ENCODE peak calls at places on chromosomes 7 and 10, in seven cellular contexts. P is tibial nerve, B is HepG2, Q is A549, S is suprapubic skin, W is ovary, L is sigmoid colon. A is an unnamed sample.

GRCh38 chr10:60433684-60434083 is 44.0 kb upstream of the ANK3 start:
- DNase-seq in W (no peak), Q (no peak), L (no peak), B (no peak), S (no peak), P (no peak), A (no peak)

GRCh38 chr10:33265621-33266020 is 68.8 kb downstream of the NRP1 start:
- DNase-seq in P (no peak), L (no peak), S (no peak), Q (no peak), W (no peak), B (no peak), A (peak)

GRCh38 chr10:75530337-75530736 is 98.9 kb downstream of the LRMDA start:
- DNase-seq in S (no peak), B (no peak), L (no peak), W (no peak), Q (peak), P (no peak), A (no peak)

GRCh38 chr7:74182453-74183090 is 8.4 kb downstream of the EIF4H start:
- DNase-seq in B (no peak), P (no peak), W (no peak), Q (no peak), L (no peak), S (no peak), A (no peak)

GRCh38 chr7:24826662-24827020 is 69.4 kb upstream of the GSDME start:
- DNase-seq in Q (no peak), L (no peak), P (no peak), B (no peak), W (no peak), S (no peak), A (no peak)

GRCh38 chr10:54880943-54881342 is 79.9 kb upstream of the PCDH15 start:
- DNase-seq in Q (no peak), L (no peak), W (no peak), P (no peak), S (no peak), B (no peak), A (no peak)

GRCh38 chr10:88243847-88244730 is 339.0 kb downstream of the RNLS start:
- DNase-seq in P (no peak), L (no peak), Q (no peak), S (peak), B (no peak), W (peak), A (peak)

GRCh38 chr10:58706836-58707235 is 194.2 kb downstream of the BICC1 start:
- DNase-seq in W (no peak), B (no peak), Q (no peak), L (no peak), P (no peak), S (no peak), A (no peak)

GRCh38 chr10:22607261-22607660 is 107.1 kb downstream of the PIP4K2A start:
- DNase-seq in P (no peak), Q (no peak), S (no peak), W (no peak), B (no peak), L (no peak), A (no peak)

GRCh38 chr7:130912910-130913720 is 179.1 kb upstream of the KLF14 start:
- DNase-seq in Q (peak), L (peak), W (peak), P (peak), S (peak), B (peak), A (peak)
- TF ChIP-seq EP300 in Q (peak), L (no peak), W (peak), P (peak), S (peak), B (peak), A (no peak)

GRCh38 chr7:79930604-79931003 is 204.0 kb upstream of the GNAI1 start:
- DNase-seq in P (no peak), S (no peak), Q (no peak), B (no peak), W (no peak), L (no peak), A (no peak)
- TF ChIP-seq EP300 in P (no peak), S (no peak), Q (no peak), B (no peak), W (no peak), L (no peak), A (no peak)

GRCh38 chr7:7102906-7103305 is 79.4 kb upstream of the C1GALT1 start:
- DNase-seq in W (no peak), Q (no peak), L (no peak), P (no peak), B (no peak), S (no peak), A (no peak)

GRCh38 chr7:7103343-7104313 is 78.7 kb upstream of the C1GALT1 start:
- DNase-seq in L (no peak), W (no peak), B (peak), P (no peak), Q (peak), S (no peak), A (no peak)

GRCh38 chr7:7104971-7105370 is 77.4 kb upstream of the C1GALT1 start:
- DNase-seq in L (no peak), Q (no peak), B (no peak), W (no peak), P (no peak), S (no peak), A (no peak)

GRCh38 chr7:7105800-7106582 is 76.4 kb upstream of the C1GALT1 start:
- DNase-seq in P (no peak), W (no peak), Q (no peak), B (no peak), S (no peak), L (no peak), A (no peak)

DNA sequence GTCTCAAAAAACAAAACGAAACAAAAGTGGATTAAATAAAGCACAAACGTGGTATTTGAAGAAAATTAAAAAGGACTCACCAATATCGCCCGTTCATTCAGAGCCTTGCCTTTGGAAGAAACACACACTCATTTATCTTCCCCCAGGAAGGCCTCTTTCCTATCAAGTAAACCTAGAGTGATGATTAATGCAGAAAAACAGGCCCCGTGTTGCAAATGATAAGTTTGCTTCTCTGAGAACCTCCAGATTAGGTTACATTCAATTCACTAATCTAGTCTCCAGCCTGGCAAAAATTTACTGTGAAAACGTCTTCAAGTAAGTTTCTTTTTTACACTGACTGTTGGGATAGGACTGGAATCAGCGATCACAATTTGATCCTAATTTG is 78.0 kb upstream of the C1GALT1 start:
- DNase-seq in P (no peak), S (no peak), W (no peak), L (no peak), Q (no peak), B (no peak), A (no peak)
- TF ChIP-seq EP300 in P (no peak), S (no peak), W (no peak), L (no peak), Q (no peak), B (no peak), A (no peak)

DNA sequence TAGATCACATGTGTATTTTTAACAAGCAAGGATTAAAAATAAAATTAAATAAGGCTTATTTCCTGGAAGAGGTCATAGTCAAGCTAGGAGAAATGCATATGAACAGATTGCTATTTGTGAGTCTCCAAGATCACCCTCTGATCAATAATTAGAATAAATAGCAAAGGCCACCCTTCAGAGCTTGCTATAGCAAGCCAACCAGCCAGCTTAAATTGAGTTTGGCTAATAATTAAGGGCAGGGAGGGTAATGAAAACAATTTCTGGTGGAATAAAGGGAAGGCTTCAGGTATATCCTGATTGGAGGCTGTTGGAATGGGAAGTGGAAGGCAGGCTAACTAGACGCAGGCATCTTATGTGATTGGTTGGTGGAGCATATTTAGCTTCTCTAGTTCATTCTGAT is 403.5 kb downstream of the ARL4A start:
- DNase-seq in S (no peak), P (no peak), W (no peak), Q (no peak), B (no peak), L (no peak), A (no peak)
- TF ChIP-seq EP300 in S (no peak), P (no peak), W (no peak), Q (no peak), B (no peak), L (no peak), A (no peak)